ENCODE peak calls at places on chromosome 3, in four cellular contexts. C, Q, X and Y are unnamed samples.

GRCh38 chr3:117063910-117064309 is 354.3 kb downstream of the TUSC7 start:
- DNase-seq in C (no peak), Q (no peak), X (no peak), Y (no peak)

GRCh38 chr3:155367510-155367909 is 74.0 kb upstream of the STRIT1 start:
- DNase-seq in C (no peak), Q (no peak), X (no peak), Y (no peak)

GRCh38 chr3:78820497-78820896 is 947.3 kb downstream of the ROBO1 start:
- DNase-seq in C (no peak), Q (no peak), X (no peak), Y (no peak)

GRCh38 chr3:195137638-195138588 is 133.0 kb downstream of the XXYLT1 start:
- DNase-seq in C (no peak), Q (no peak), X (no peak), Y (no peak)

GRCh38 chr3:43317461-43318316 is 31.3 kb downstream of the SNRK start:
- DNase-seq in C (no peak), Q (no peak), X (peak; percentile 70), Y (no peak)

GRCh38 chr3:8052599-8053185 is 448.9 kb upstream of the LMCD1 start:
- DNase-seq in C (no peak), Q (no peak), X (no peak), Y (no peak)

GRCh38 chr3:37852097-37852496 is 9.6 kb upstream of the CTDSPL start:
- DNase-seq in C (peak; percentile 25), Q (no peak), X (no peak), Y (no peak)

GRCh38 chr3:175932586-175932985 is 1073.5 kb downstream of the NAALADL2 start:
- DNase-seq in C (no peak), Q (no peak), X (no peak), Y (no peak)

GRCh38 chr3:183275418-183275817 is 22.4 kb downstream of the B3GNT5 start:
- DNase-seq in C (peak; percentile 69), Q (no peak), X (no peak), Y (no peak)

GRCh38 chr3:17412950-17413530 is 329.4 kb downstream of the TBC1D5 start:
- DNase-seq in C (peak; percentile 75), Q (peak; percentile 56), X (peak; percentile 64), Y (peak; percentile 17)

GRCh38 chr3:43894176-43895049 is 203.7 kb downstream of the ABHD5 start:
- DNase-seq in C (peak; percentile 55), Q (peak; percentile 22), X (no peak), Y (no peak)

GRCh38 chr3:162295323-162295983 is 798.8 kb downstream of the OTOL1 start:
- DNase-seq in C (no peak), Q (peak; percentile 23), X (no peak), Y (peak; percentile 86)

GRCh38 chr3:1444196-1444595 is 351.4 kb downstream of the CNTN6 start:
- DNase-seq in C (no peak), Q (no peak), X (no peak), Y (no peak)

GRCh38 chr3:40504636-40505430 is 1.0 kb upstream of the ZNF620 start:
- DNase-seq in C (no peak), Q (peak; percentile 66), X (peak; percentile 76), Y (peak; percentile 76)

GRCh38 chr3:66609660-66610547 is 109.1 kb upstream of the LRIG1 start:
- DNase-seq in C (no peak), Q (no peak), X (no peak), Y (no peak)

GRCh38 chr3:109336272-109336957 is 931 bp downstream of the DPPA4 start:
- DNase-seq in C (no peak), Q (no peak), X (no peak), Y (no peak)

GRCh38 chr3:56758539-56758981 is 43.2 kb downstream of the ARHGEF3 start:
- DNase-seq in C (no peak), Q (peak; percentile 66), X (peak; percentile 86), Y (no peak)

GRCh38 chr3:31762888-31763351 is 218.1 kb downstream of the OSBPL10 start:
- DNase-seq in C (no peak), Q (no peak), X (no peak), Y (no peak)

GRCh38 chr3:49914906-49915305 is 11.2 kb upstream of the MST1R start:
- DNase-seq in C (no peak), Q (no peak), X (no peak), Y (no peak)

GRCh38 chr3:178845446-178846118 is 226.0 kb downstream of the ZMAT3 start:
- DNase-seq in C (no peak), Q (no peak), X (no peak), Y (no peak)

GRCh38 chr3:11290743-11291680 is 18.8 kb downstream of the ATG7 start:
- DNase-seq in C (peak; percentile 82), Q (no peak), X (no peak), Y (no peak)

GRCh38 chr3:61531528-61531927 is 29.8 kb upstream of the PTPRG start:
- DNase-seq in C (no peak), Q (no peak), X (no peak), Y (no peak)

GRCh38 chr3:128068156-128068620 is 16.0 kb downstream of the SEC61A1 start:
- DNase-seq in C (peak; percentile 62), Q (peak; percentile 35), X (peak; percentile 57), Y (no peak)

GRCh38 chr3:74048686-74049085 is 423.9 kb upstream of the PDZRN3 start:
- DNase-seq in C (no peak), Q (no peak), X (no peak), Y (no peak)

GRCh38 chr3:194134231-194134756 is 1.7 kb upstream of the HES1 start:
- DNase-seq in C (peak; percentile 75), Q (no peak), X (no peak), Y (no peak)

GRCh38 chr3:31181661-31182060 is 287.2 kb upstream of the GADL1 start:
- DNase-seq in C (no peak), Q (no peak), X (no peak), Y (no peak)

GRCh38 chr3:158970006-158970405 is 168.2 kb downstream of the MFSD1 start:
- DNase-seq in C (no peak), Q (no peak), X (no peak), Y (no peak)

GRCh38 chr3:160707187-160707789 is 30.3 kb downstream of the ARL14 start:
- DNase-seq in C (peak; percentile 47), Q (peak; percentile 37), X (peak; percentile 38), Y (peak; percentile 38)

GRCh38 chr3:160886421-160886820 is 130.4 kb downstream of the PPM1L start:
- DNase-seq in C (no peak), Q (no peak), X (no peak), Y (no peak)

GRCh38 chr3:138187296-138188012 is at the start of gene ARMC8:
- DNase-seq in C (no peak), Q (peak; percentile 73), X (peak; percentile 77), Y (no peak)

GRCh38 chr3:136545664-136546266 is 206.4 kb downstream of the STAG1 start:
- DNase-seq in C (peak; percentile 2), Q (no peak), X (no peak), Y (no peak)

GRCh38 chr3:43773273-43774104 is 82.8 kb downstream of the ABHD5 start:
- DNase-seq in C (peak; percentile 83), Q (no peak), X (peak; percentile 18), Y (no peak)

GRCh38 chr3:54653456-54654195 is 274.2 kb downstream of the LRTM1 start:
- DNase-seq in C (no peak), Q (no peak), X (no peak), Y (no peak)

GRCh38 chr3:39937315-39937714 is 127.9 kb downstream of the MYRIP start:
- DNase-seq in C (no peak), Q (no peak), X (peak; percentile 24), Y (no peak)

GRCh38 chr3:161264771-161265343 is 43.7 kb downstream of the NMD3 start:
- DNase-seq in C (no peak), Q (no peak), X (peak; percentile 77), Y (no peak)

GRCh38 chr3:129854460-129854859 is 39.1 kb downstream of the TMCC1 start:
- DNase-seq in C (no peak), Q (no peak), X (no peak), Y (no peak)

GRCh38 chr3:129857899-129858298 is 35.6 kb downstream of the TMCC1 start:
- DNase-seq in C (peak; percentile 5), Q (no peak), X (peak; percentile 36), Y (no peak)

GRCh38 chr3:129859272-129859671 is 34.2 kb downstream of the TMCC1 start:
- DNase-seq in C (no peak), Q (no peak), X (no peak), Y (no peak)

DNA sequence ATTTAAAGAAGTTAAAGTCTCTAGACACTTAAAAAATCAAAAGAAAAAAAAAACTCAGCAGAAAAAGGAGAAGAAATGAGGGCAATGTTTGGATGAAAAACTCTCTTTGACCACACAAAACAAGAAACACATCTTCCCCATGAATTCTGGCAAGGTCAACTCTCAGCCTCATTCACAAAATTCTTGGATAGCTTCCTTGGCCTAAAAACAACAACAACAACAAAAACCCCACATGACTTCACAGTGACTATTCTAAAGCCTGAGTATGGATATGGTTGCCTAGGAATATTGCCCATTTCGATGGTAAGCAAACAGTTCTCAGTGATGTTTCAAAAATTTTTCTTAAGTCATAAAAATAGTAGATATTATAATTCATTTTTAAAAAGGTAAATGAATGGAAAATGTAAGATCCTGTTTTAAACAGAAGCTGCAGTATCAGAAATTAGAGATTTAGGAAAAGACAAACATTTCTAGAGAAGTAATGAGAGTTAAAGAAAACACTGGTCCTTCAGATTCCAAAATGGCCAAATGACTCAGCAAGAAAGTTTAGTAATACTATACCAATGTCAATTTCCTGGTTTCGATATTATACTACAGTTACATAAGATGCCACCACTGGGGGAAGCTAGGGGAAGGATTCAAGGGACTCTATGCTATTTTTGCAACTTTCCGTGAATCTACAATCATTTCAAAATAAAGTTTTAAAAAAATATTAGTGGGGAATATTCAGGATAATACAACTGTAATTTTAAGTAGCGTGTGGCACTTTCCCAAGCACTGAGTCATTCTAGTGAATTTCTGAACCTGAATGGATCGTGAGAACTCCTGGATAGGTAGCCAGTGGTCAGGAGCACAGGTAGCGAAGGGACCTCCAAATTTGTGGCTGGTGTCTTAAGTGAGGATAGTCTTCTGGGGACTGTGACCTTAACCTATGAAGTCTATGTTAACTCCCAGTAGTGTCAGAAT is 37.8 kb downstream of the TMCC1 start:
- DNase-seq in C (peak; percentile 17), Q (peak; percentile 4), X (no peak), Y (no peak)
- H3K4me3 ChIP-seq in C (no peak overlapping the region), Q (no peak overlapping the region), X (no peak overlapping the region), Y (no peak overlapping the region)

GRCh38 chr3:167187211-167187610 is 192.9 kb downstream of the ZBBX start:
- DNase-seq in C (no peak), Q (no peak), X (no peak), Y (no peak)

GRCh38 chr3:167188592-167188991 is 191.5 kb downstream of the ZBBX start:
- DNase-seq in C (no peak), Q (no peak), X (no peak), Y (no peak)

GRCh38 chr3:167184511-167184910 is 195.6 kb downstream of the ZBBX start:
- DNase-seq in C (no peak), Q (no peak), X (peak; percentile 1), Y (no peak)
- TF ChIP-seq CTCF in C (no peak), Q (peak; percentile 39), X (peak; percentile 21), Y (peak; percentile 7)

GRCh38 chr3:133476971-133477375 is 77.1 kb downstream of the BFSP2 start:
- DNase-seq in C (no peak), Q (no peak), X (no peak), Y (no peak)

GRCh38 chr3:133472889-133473288 is 73.0 kb downstream of the BFSP2 start:
- DNase-seq in C (no peak), Q (no peak), X (no peak), Y (no peak)

GRCh38 chr3:133474251-133474801 is 74.5 kb downstream of the BFSP2 start:
- DNase-seq in C (no peak), Q (no peak), X (no peak), Y (no peak)

GRCh38 chr3:133477497-133477896 is 77.6 kb downstream of the BFSP2 start:
- DNase-seq in C (no peak), Q (no peak), X (no peak), Y (no peak)

GRCh38 chr3:133475245-133476010 is 75.6 kb downstream of the BFSP2 start:
- DNase-seq in C (no peak), Q (no peak), X (no peak), Y (no peak)
- TF ChIP-seq TCF7L2 in C (no peak), Q (no peak), X (no peak), Y (no peak)

GRCh38 chr3:143831208-143831607 is 17.1 kb downstream of the SLC9A9 start:
- DNase-seq in C (no peak), Q (no peak), X (no peak), Y (no peak)
- H3K4me3 ChIP-seq in C (no peak overlapping the region), Q (no peak overlapping the region), X (no peak overlapping the region), Y (no peak overlapping the region)